ENCODE peak calls at places on chromosomes 5 and 9, in ten cellular contexts. G is activated CD8-positive, alpha-beta T cell treated with anti-CD3 and anti-CD28 coated beads for 36 hours; P is endodermal cell; W is upper lobe of right lung; A is Caco-2; Y is astrocyte of the spinal cord; B is HCT116; K is GM12878; F is GM06990; E is cardiac muscle cell. Q is an unnamed sample.

GRCh38 chr5:153496835-153497234 is 6.4 kb downstream of the GRIA1 start:
- DNase-seq in G (no peak), P (peak; percentile 50), W (no peak), A (peak; percentile 36), Y (peak; percentile 62), B (peak; percentile 13), K (no peak), F (no peak), E (peak; percentile 51), Q (peak; percentile 11)

GRCh38 chr9:114720296-114720695 is 38.3 kb upstream of the TEX48 start:
- DNase-seq in G (no peak), P (no peak), W (no peak), A (no peak), Y (no peak), B (no peak), K (no peak), F (no peak), E (no peak), Q (no peak)

GRCh38 chr5:170480277-170480676 is 23.5 kb upstream of the KCNIP1 start:
- DNase-seq in G (no peak), P (no peak), W (no peak), A (no peak), Y (no peak), B (no peak), K (no peak), F (no peak), E (no peak), Q (no peak)

GRCh38 chr9:120929392-120929791 is 2.8 kb upstream of the TRAF1 start:
- DNase-seq in G (no peak), P (no peak), W (no peak), A (no peak), Y (no peak), B (no peak), K (no peak), F (no peak), E (no peak), Q (no peak)

GRCh38 chr5:125232779-125233230 is 486.4 kb upstream of the ZNF608 start:
- DNase-seq in G (no peak), P (no peak), W (no peak), A (no peak), Y (peak; percentile 85), B (no peak), K (no peak), F (no peak), E (no peak), Q (no peak)

GRCh38 chr5:151947924-151948323 is 23.3 kb upstream of the GLRA1 start:
- DNase-seq in G (no peak), P (no peak), W (no peak), A (no peak), Y (no peak), B (no peak), K (no peak), F (no peak), E (no peak), Q (peak; percentile 44)

GRCh38 chr9:95852059-95853032 is 23.1 kb upstream of the ERCC6L2 start:
- DNase-seq in G (peak; percentile 54), P (no peak), W (no peak), A (no peak), Y (peak; percentile 52), B (no peak), K (peak; percentile 84), F (peak; percentile 74), E (no peak), Q (peak; percentile 91)

GRCh38 chr5:178555005-178555404 is 35.2 kb downstream of the COL23A1 start:
- DNase-seq in G (no peak), P (peak; percentile 35), W (no peak), A (no peak), Y (no peak), B (no peak), K (no peak), F (no peak), E (no peak), Q (no peak)

GRCh38 chr5:82386576-82386975 is 108.4 kb upstream of the RPS23 start:
- DNase-seq in G (no peak), P (no peak), W (no peak), A (peak; percentile 17), Y (no peak), B (no peak), K (no peak), F (no peak), E (no peak), Q (no peak)

GRCh38 chr5:179680014-179680779 is 637 bp downstream of the CBY3 start:
- DNase-seq in G (no peak), P (no peak), W (no peak), A (no peak), Y (no peak), B (no peak), K (no peak), F (no peak), E (no peak), Q (no peak)

GRCh38 chr5:90356612-90357011 is 52.9 kb downstream of the CETN3 start:
- DNase-seq in G (no peak), P (no peak), W (no peak), A (no peak), Y (peak; percentile 35), B (no peak), K (no peak), F (no peak), E (no peak), Q (no peak)

GRCh38 chr5:127858116-127858784 is 155.1 kb downstream of the CCDC192 start:
- DNase-seq in G (no peak), P (no peak), W (no peak), A (no peak), Y (no peak), B (no peak), K (no peak), F (no peak), E (no peak), Q (no peak)

DNA sequence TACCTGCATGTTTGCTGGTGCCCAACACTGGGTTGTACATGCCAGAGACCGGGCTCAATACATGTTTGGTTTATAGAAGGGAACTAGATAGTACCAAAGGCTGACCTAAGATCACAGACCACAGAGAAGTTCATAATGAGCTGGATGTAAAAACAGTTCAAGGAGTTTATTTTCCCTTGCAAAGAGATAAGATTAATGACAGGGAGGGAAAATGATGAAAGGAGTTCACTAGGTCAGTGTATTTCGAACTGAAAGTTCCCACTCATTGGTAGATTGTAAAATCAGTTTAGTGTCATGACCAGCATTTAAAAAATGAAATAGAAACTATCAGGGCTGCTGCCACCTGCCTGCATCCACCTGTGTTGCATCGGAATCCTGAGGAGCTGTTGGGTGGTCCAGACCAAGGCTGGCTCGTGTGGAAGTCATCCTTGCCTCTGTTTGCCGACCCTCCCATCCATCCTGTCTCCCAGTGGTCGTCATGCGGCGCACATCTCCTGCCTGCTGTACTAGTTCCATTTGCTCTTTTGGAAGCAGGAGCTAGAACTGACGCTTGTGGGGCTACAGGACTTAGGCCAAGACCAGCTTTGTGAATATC is 21.1 kb downstream of the TBC1D2 start:
- DNase-seq in G (no peak), P (no peak), W (peak; percentile 16), A (no peak), Y (no peak), B (no peak), K (no peak), F (no peak), E (no peak), Q (no peak)
- TF ChIP-seq CTCF in G (no peak), P (peak; percentile 66), W (no peak), A (peak; percentile 21), Y (no peak), B (peak; percentile 33), K (peak; percentile 33), F (no peak), E (peak; percentile 7), Q (no peak)

DNA sequence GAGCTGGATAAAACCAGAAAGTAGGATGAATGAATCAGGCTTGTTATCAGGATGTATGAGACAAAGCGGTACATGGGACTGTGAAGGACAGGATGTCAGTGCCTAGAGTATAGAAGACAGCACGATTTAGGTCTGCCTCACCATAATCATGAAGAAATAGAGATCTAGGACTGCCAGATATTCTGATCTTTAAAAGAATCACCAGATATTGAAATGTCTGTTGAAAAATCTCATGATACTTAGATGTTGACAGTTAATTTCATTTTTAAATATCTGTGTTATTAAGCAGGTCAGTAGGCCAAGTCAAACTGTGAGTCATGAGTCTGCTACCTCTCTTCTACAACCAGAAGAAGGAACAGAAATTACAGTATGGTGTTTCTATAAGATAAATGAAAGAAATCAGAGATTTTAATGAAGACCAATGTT is 65.0 kb downstream of the ST8SIA4 start:
- DNase-seq in G (no peak), P (no peak), W (no peak), A (no peak), Y (no peak), B (no peak), K (no peak), F (no peak), E (no peak), Q (no peak)
- TF ChIP-seq CTCF in G (no peak), P (no peak), W (no peak), A (no peak), Y (no peak), B (no peak), K (no peak), F (no peak), E (no peak), Q (no peak)

DNA sequence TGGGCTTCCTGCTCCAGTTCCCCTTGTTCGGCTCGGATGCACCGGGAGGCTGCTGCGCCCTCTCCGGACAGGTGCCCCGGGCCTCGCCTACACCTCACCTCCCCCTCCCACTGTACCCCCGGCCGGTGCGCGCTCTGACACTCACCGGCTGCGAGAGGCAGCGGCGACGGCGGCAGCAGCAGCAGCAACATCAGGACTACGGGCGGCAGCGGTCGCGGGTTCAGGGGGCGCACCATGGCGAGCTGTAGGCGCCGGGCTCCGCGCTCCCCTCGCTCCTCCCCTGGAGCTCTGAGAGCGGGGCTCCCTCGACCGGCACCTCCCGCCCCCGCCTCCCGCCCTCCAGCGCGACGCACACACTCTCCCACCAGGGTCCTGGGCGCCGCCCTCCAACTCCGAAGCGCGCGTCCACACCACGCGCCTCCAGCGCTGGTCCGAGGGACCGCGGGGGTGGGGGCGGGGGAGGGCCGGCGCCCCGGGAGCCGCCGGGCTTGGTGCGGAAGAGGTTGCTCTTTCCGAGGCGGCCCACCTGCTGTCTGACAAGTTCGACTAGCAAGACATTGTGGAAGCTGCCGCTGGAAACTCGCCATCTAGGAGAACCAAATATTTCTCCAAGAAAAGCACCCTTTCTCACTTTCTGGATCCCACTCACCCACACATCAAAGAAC is at the start of gene GFRA3:
- DNase-seq in G (peak; percentile 35), P (peak; percentile 80), W (no peak), A (peak; percentile 16), Y (peak; percentile 11), B (no peak), K (no peak), F (peak; percentile 23), E (peak; percentile 55), Q (peak; percentile 30)
- TF ChIP-seq CTCF in G (no peak), P (no peak), W (no peak), A (no peak), Y (no peak), B (no peak), K (no peak), F (no peak), E (no peak), Q (no peak)

DNA sequence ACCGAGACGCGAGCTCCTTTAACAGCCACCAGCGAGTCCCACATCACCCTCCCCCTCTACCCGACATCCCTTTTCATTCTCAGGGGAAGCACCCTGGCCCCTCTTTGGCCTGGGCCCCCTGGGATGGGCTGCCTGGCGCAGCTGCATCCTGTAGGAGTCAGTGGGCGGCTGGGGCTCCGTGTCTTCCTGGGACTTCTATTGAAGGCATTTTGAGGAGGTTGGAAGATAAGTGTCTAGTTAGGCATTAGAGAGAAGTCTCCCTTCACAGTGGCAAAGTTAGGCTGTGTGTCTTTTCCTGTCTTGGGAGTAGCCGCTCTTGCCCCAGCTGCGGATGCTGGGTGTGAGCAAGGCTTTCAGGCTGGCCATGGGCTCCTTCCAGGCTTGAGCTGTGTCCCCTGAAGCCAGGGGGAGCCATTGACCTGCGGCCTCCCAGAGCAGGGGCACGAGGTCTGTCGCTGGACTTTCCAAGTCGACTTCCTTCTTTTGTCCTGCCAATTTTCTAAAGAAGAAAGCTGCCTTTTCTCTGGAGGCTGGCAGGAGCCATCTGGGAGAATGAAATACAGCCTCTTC is 18.6 kb upstream of the NKD2 start:
- DNase-seq in G (no peak), P (peak; percentile 74), W (peak; percentile 70), A (peak; percentile 58), Y (no peak), B (no peak), K (no peak), F (no peak), E (peak; percentile 60), Q (no peak)
- TF ChIP-seq CTCF in G (no peak), P (peak; percentile 71), W (peak; percentile 57), A (peak; percentile 10), Y (peak; percentile 3), B (no peak), K (peak; percentile 50), F (peak; percentile 16), E (peak; percentile 36), Q (peak; percentile 15)